ENCODE peak calls at places on chromosomes 13 and 19, in nine cellular contexts. S is neural crest cell, M is AG04450, A is activated B cell treated with CpG ODN at 0.5 μM for 24 hours, G is kidney, K is nephron progenitor cell, Z is WTC11, C is thoracic aorta, D is GM12878. N is an unnamed sample.

GRCh38 chr13:41019027-41019487 is at the start of gene ELF1:
- DNase-seq in K (no peak), D (peak), A (peak), S (no peak), M (no peak), Z (no peak), C (no peak), G (peak), N (peak)

GRCh38 chr19:28130066-28130511 is 1082.9 kb downstream of the UQCRFS1 start:
- DNase-seq in D (peak), M (no peak), S (no peak), C (no peak), K (peak), G (no peak), A (no peak), Z (no peak), N (no peak)

GRCh38 chr19:52935434-52935833 is 12.2 kb upstream of the ZNF888 start:
- DNase-seq in K (no peak), M (no peak), D (no peak), S (no peak), Z (no peak), A (no peak), C (no peak), G (no peak), N (no peak)

GRCh38 chr19:47644743-47645499 is 36.0 kb downstream of the BICRA start:
- DNase-seq in S (no peak), C (no peak), K (no peak), M (no peak), A (no peak), D (no peak), Z (no peak), G (peak), N (no peak)

GRCh38 chr19:42216653-42217521 is 590 bp downstream of the DEDD2 start:
- DNase-seq in M (no peak), Z (peak), K (peak), G (peak), A (no peak), S (peak), D (no peak), C (no peak), N (peak)

GRCh38 chr19:31641591-31641990 is 292.4 kb upstream of the TSHZ3 start:
- DNase-seq in Z (no peak), C (no peak), K (no peak), S (no peak), G (no peak), D (no peak), A (no peak), M (no peak), N (no peak)

GRCh38 chr19:15136234-15136954 is 29.2 kb downstream of the SYDE1 start:
- DNase-seq in K (no peak), C (no peak), G (no peak), S (no peak), Z (no peak), D (no peak), A (no peak), M (no peak), N (no peak)

GRCh38 chr13:46885018-46885417 is 11.8 kb downstream of the HTR2A start:
- DNase-seq in Z (no peak), S (no peak), C (no peak), K (no peak), G (no peak), D (no peak), M (no peak), A (no peak), N (no peak)

GRCh38 chr19:11425719-11426457 is 6.8 kb upstream of the RGL3 start:
- DNase-seq in C (no peak), D (no peak), K (no peak), G (no peak), M (no peak), A (no peak), S (no peak), Z (peak), N (no peak)

GRCh38 chr19:43606569-43607229 is 5.2 kb upstream of the SRRM5 start:
- DNase-seq in S (no peak), M (no peak), K (no peak), A (no peak), Z (no peak), D (no peak), C (no peak), G (no peak), N (no peak)

GRCh38 chr19:7751157-7751783 is 3.9 kb upstream of the CD209 start:
- DNase-seq in C (no peak), Z (no peak), K (no peak), D (peak), A (peak), S (no peak), M (no peak), G (no peak), N (peak)

GRCh38 chr19:14580623-14581237 is 2.2 kb upstream of the CLEC17A start:
- DNase-seq in M (no peak), Z (no peak), G (no peak), S (no peak), K (no peak), D (peak), A (no peak), C (no peak), N (peak)

GRCh38 chr19:38538793-38539528 is 78.8 kb downstream of the MAP4K1 start:
- DNase-seq in D (no peak), K (no peak), C (no peak), Z (no peak), G (no peak), M (no peak), S (no peak), A (no peak), N (no peak)

GRCh38 chr13:106052200-106052767 is 483.2 kb downstream of the EFNB2 start:
- DNase-seq in K (no peak), D (no peak), M (peak), Z (no peak), S (no peak), A (no peak), C (no peak), G (no peak), N (no peak)

GRCh38 chr13:33611016-33611805 is 206.7 kb upstream of the RFC3 start:
- DNase-seq in Z (no peak), G (peak), M (peak), S (peak), D (no peak), C (peak), K (peak), A (no peak), N (no peak)

GRCh38 chr19:3514930-3515329 is 8.8 kb downstream of the FZR1 start:
- DNase-seq in M (no peak), G (no peak), K (no peak), S (no peak), D (no peak), A (no peak), C (no peak), Z (no peak), N (no peak)

GRCh38 chr19:6062961-6063575 is 47.2 kb downstream of the RFX2 start:
- DNase-seq in G (peak), C (no peak), M (no peak), Z (no peak), S (no peak), A (no peak), K (no peak), D (no peak), N (no peak)

GRCh38 chr19:39405930-39406655 is 554 bp upstream of the ZFP36 start:
- DNase-seq in S (no peak), Z (peak), C (peak), G (peak), K (no peak), D (no peak), M (no peak), A (peak), N (no peak)

GRCh38 chr19:47633516-47633915 is 24.6 kb downstream of the BICRA start:
- DNase-seq in M (no peak), S (no peak), K (no peak), Z (no peak), D (no peak), A (no peak), G (no peak), C (no peak), N (no peak)

GRCh38 chr13:31093145-31093885 is 68.4 kb downstream of the HSPH1 start:
- DNase-seq in S (no peak), A (no peak), K (no peak), D (no peak), G (no peak), Z (no peak), C (no peak), M (no peak), N (no peak)

GRCh38 chr19:16435238-16435911 is 36.4 kb downstream of the EPS15L1 start:
- DNase-seq in S (no peak), G (no peak), D (no peak), K (no peak), Z (no peak), A (no peak), M (peak), C (no peak), N (no peak)

GRCh38 chr19:35031072-35031881 is 1.0 kb downstream of the SCN1B start:
- DNase-seq in S (no peak), G (no peak), K (peak), M (no peak), C (no peak), D (no peak), A (no peak), Z (peak), N (no peak)

GRCh38 chr19:42254850-42255765 is at the start of gene ERF:
- DNase-seq in C (peak), G (peak), D (peak), A (peak), S (peak), M (peak), K (peak), Z (peak), N (peak)

GRCh38 chr19:19348266-19348665 is 27.6 kb downstream of the MAU2 start:
- DNase-seq in C (no peak), A (no peak), Z (no peak), M (no peak), D (no peak), K (no peak), G (no peak), S (no peak), N (no peak)

GRCh38 chr19:4089400-4089908 is 22.8 kb upstream of the ZBTB7A start:
- DNase-seq in C (no peak), G (peak), Z (no peak), D (no peak), K (no peak), A (no peak), S (no peak), M (no peak), N (no peak)

GRCh38 chr19:46487178-46487801 is 8.4 kb downstream of the PNMA8B start:
- DNase-seq in M (no peak), C (no peak), A (no peak), G (peak), Z (peak), D (no peak), S (no peak), K (no peak), N (no peak)

GRCh38 chr19:46488551-46488950 is 7.1 kb downstream of the PNMA8B start:
- DNase-seq in C (no peak), S (no peak), Z (no peak), A (no peak), K (no peak), G (peak), M (no peak), D (no peak), N (no peak)

GRCh38 chr19:46490774-46491173 is 4.9 kb downstream of the PNMA8B start:
- DNase-seq in M (no peak), C (no peak), Z (no peak), A (no peak), S (no peak), G (no peak), D (no peak), K (no peak), N (no peak)

GRCh38 chr19:46487802-46488445 is 7.7 kb downstream of the PNMA8B start:
- DNase-seq in G (peak), A (peak), C (no peak), Z (peak), M (no peak), D (no peak), S (peak), K (peak), N (peak)

DNA sequence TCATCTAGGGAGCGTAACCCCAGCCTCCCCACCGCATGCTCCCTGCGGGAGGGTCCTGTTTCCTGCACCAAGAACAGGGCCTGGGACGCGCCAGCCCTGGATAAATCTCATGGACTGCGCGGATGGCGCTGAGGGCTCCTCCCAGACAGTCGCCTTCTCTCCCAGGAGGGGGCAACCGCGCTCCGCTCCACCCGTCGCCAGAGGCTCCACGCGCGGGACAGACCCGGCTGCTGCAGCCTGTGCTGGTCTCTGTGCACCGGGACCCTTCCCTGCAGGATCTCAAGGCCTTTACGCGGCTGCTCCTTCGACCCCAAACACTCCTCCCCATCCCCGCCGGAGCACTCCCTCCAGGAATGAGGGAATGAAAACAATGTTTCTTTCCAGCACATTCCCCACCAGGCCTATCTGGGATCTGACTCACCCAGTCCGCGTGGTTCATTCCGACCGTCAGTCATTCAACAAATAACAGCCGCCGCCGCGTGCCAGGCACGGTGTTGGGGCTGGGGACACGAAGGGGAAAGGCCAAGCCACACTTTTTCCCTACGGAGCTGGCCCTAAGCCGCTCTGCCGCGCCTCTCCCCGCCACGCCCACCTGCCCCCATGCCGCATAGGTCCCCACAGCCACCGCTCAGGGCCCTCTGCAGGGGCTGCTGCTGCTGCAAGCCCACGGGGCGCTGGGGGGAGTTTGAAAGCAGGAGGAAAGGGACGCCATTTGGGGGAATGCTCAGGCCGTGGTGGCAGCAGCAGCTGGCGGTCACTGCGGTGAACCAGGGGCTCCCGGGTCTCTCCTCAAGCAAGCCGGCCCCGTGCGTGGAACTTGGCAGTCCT is 6.0 kb downstream of the PNMA8B start:
- DNase-seq in G (peak), C (peak), S (no peak), Z (peak), K (peak), M (no peak), D (no peak), A (no peak), N (no peak)
- TF ChIP-seq CTCF in G (peak), C (no peak), S (peak), Z (no peak), K (peak), M (peak), D (peak), A (no peak), N (no peak)

GRCh38 chr19:58367698-58368454 is 5.3 kb upstream of the ZNF497 start:
- DNase-seq in C (no peak), A (no peak), Z (no peak), G (no peak), K (no peak), S (no peak), D (no peak), M (no peak), N (no peak)

GRCh38 chr19:58364127-58364526 is 1.6 kb upstream of the ZNF497 start:
- DNase-seq in Z (no peak), S (no peak), D (no peak), A (no peak), M (no peak), G (no peak), K (no peak), C (no peak), N (no peak)

GRCh38 chr19:58372311-58373133 is 8.3 kb downstream of the ZNF837 start:
- DNase-seq in Z (no peak), G (no peak), A (no peak), M (no peak), D (no peak), S (no peak), K (no peak), C (no peak), N (no peak)

GRCh38 chr19:58366576-58367430 is 4.3 kb upstream of the ZNF497 start:
- DNase-seq in S (no peak), A (no peak), M (no peak), K (no peak), C (no peak), Z (no peak), G (no peak), D (no peak), N (no peak)

GRCh38 chr19:58368561-58369360 is 6.2 kb upstream of the ZNF497 start:
- DNase-seq in A (no peak), M (no peak), S (no peak), C (no peak), Z (no peak), G (no peak), K (no peak), D (no peak), N (no peak)
- TF ChIP-seq CTCF in A (no peak), M (no peak), S (no peak), C (no peak), Z (no peak), G (no peak), K (no peak), D (no peak), N (no peak)

GRCh38 chr19:48784527-48784926 is 26.3 kb downstream of the BCAT2 start:
- DNase-seq in A (no peak), C (no peak), S (no peak), M (no peak), K (no peak), Z (no peak), G (no peak), D (no peak), N (no peak)
- TF ChIP-seq CTCF in A (no peak), C (no peak), S (no peak), M (peak), K (no peak), Z (no peak), G (no peak), D (no peak), N (no peak)

GRCh38 chr19:29724102-29724641 is 9.1 kb upstream of the C19orf12 start:
- DNase-seq in S (peak), Z (peak), G (peak), C (no peak), A (no peak), M (no peak), K (peak), D (no peak), N (peak)
- TF ChIP-seq CTCF in S (no peak), Z (no peak), G (no peak), C (no peak), A (no peak), M (peak), K (no peak), D (no peak), N (peak)

GRCh38 chr13:113730831-113731191 is 28.2 kb upstream of the TMEM255B start:
- DNase-seq in K (no peak), M (no peak), D (no peak), C (no peak), S (no peak), A (no peak), G (peak), Z (no peak), N (no peak)
- TF ChIP-seq CTCF in K (no peak), M (no peak), D (no peak), C (no peak), S (no peak), A (no peak), G (no peak), Z (no peak), N (no peak)

GRCh38 chr19:1592023-1592754 is 476 bp downstream of the MBD3 start:
- DNase-seq in S (peak), D (peak), K (peak), G (peak), M (peak), C (peak), Z (peak), A (peak), N (peak)

GRCh38 chr19:1591421-1592022 is 1.1 kb downstream of the MBD3 start:
- DNase-seq in Z (no peak), C (no peak), S (no peak), K (no peak), M (no peak), A (no peak), D (no peak), G (no peak), N (peak)

GRCh38 chr19:1587872-1588271 is 4.8 kb downstream of the MBD3 start:
- DNase-seq in S (no peak), G (no peak), A (no peak), D (no peak), C (no peak), K (no peak), Z (no peak), M (no peak), N (no peak)

GRCh38 chr19:1592755-1593628 is at the start of gene MBD3:
- DNase-seq in D (peak), K (peak), M (peak), G (peak), A (peak), S (peak), Z (peak), C (peak), N (peak)

DNA sequence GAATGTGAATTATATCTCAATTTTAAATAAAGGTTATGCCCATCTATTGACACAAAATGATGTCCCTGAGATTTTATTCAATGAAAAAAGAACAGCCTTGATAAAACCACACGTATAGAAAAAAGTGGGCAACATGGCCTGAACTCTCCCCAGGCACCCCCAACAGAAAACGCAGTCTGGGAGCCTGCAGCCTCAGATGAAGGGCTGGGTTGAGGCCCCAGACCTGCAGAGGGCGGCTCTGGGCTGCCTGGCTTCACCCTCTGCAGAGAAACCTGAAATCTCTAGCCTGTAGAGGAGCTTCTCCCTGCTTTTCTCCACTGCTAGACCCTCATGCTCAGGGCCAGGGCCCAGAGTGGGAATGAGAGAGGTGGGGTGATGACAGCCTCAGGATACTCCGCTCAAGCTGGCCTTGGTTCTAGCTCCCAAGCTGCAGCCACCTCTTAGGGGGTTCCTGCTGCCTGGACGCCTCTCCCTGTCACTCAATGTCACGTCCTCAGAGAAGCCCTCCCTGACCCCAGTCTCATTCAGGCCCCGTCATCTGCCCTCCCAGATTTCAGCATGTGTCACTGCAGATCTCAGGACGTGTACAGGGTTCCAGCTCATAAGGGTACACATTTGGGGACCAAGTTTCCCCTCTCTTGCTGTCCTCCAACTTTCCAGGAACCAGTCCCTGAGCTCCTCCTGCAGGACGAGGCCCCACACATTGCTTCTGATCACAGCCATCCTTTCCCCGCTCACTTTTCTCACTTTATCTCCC is 1.8 kb downstream of the MBD3 start:
- DNase-seq in C (no peak), G (no peak), M (no peak), S (no peak), K (no peak), A (no peak), Z (peak), D (no peak), N (peak)
- TF ChIP-seq CTCF in C (no peak), G (no peak), M (peak), S (peak), K (no peak), A (no peak), Z (no peak), D (peak), N (peak)

DNA sequence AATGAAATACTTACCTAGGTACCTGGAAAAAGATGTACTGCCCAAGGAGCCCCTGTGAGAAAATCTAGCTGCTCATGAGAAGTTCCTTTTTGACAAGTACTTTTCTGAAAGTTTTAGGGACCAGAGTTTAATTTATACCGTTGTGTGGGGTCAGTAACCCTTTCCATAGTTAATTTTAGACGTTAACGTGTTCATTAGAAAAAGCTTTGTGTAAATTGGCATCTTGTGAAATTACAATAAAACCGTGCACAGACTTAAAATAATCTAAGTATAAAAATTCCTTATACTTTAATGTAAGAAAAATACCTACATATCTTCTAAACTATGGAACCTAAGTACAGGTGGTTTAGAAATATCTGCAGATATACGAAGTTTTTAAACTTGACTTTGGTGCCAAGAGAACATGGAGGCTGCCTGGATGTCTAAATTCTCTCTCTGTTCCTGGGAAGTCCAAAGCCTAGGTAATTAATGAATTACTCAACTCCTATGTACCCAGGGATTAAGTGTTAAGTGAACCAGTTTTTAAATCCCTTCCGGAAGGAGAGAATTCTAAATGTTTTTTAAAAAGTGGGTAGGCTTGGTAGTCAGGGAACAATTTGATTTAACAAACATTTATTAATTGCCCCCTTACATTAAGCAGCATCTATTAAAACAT is 50.2 kb upstream of the PDX1 start:
- DNase-seq in C (no peak), G (no peak), K (no peak), M (no peak), D (no peak), A (no peak), S (no peak), Z (no peak), N (no peak)
- TF ChIP-seq CTCF in C (no peak), G (no peak), K (no peak), M (no peak), D (no peak), A (no peak), S (peak), Z (no peak), N (no peak)

N was measured in GM06990.